ENCODE peak calls at places on chromosome 5, in nine cellular contexts. J is nucleus accumbens; O is NCI-H1092 treated with DMSO at 0.1 percent for 48 hours; G is iPS DF 19.7; Q is frontal cortex; Y is fibroblast of lung; U is cardiac muscle cell; D is CD8-positive, alpha-beta T cell; C is HEK293T. M is an unnamed sample.
A peak's percentile ranks its signal among the peaks of the same experiment; 100 is the strongest.

GRCh38 chr5:180499684-180500083 is 5.5 kb downstream of the CNOT6 start:
- DNase-seq in J (no peak), O (no peak), G (no peak), Q (no peak), Y (no peak), U (no peak), D (no peak), C (no peak), M (no peak)

GRCh38 chr5:121053055-121053985 is 589.2 kb downstream of the PRR16 start:
- DNase-seq in J (no peak), O (no peak), G (no peak), Q (no peak), Y (no peak), U (no peak), D (no peak), C (no peak), M (no peak)

GRCh38 chr5:179732412-179732917 is at the start of gene MAML1:
- DNase-seq in J (peak; percentile 100), O (peak; percentile 97), G (peak; percentile 98), Q (peak; percentile 98), Y (peak; percentile 100), U (peak; percentile 100), D (peak; percentile 99), C (peak; percentile 100), M (peak; percentile 100)

GRCh38 chr5:73564018-73564417 is 1.4 kb downstream of the ANKRA2 start:
- DNase-seq in J (no peak), O (no peak), G (no peak), Q (no peak), Y (no peak), U (peak; percentile 12), D (no peak), C (no peak), M (no peak)

GRCh38 chr5:145341842-145342241 is 493.3 kb downstream of the PRELID2 start:
- DNase-seq in J (no peak), O (no peak), G (no peak), Q (no peak), Y (no peak), U (peak; percentile 8), D (no peak), C (no peak), M (no peak)

GRCh38 chr5:137300411-137301240 is 198.5 kb downstream of the SPOCK1 start:
- DNase-seq in J (no peak), O (no peak), G (no peak), Q (no peak), Y (peak; percentile 85), U (peak; percentile 80), D (no peak), C (no peak), M (no peak)

GRCh38 chr5:57692582-57693487 is 210.2 kb upstream of the ACTBL2 start:
- DNase-seq in J (peak; percentile 68), O (no peak), G (peak; percentile 50), Q (peak; percentile 25), Y (peak; percentile 95), U (peak; percentile 94), D (no peak), C (peak; percentile 34), M (peak; percentile 41)

GRCh38 chr5:90438100-90438499 is 28.5 kb upstream of the CETN3 start:
- DNase-seq in J (no peak), O (no peak), G (no peak), Q (no peak), Y (peak; percentile 44), U (peak; percentile 26), D (no peak), C (no peak), M (no peak)

GRCh38 chr5:148457183-148457620 is 73.4 kb downstream of the FBXO38 start:
- DNase-seq in J (no peak), O (peak; percentile 1), G (no peak), Q (no peak), Y (no peak), U (no peak), D (no peak), C (no peak), M (no peak)

GRCh38 chr5:13816126-13816525 is 128.4 kb downstream of the DNAH5 start:
- DNase-seq in J (no peak), O (no peak), G (no peak), Q (no peak), Y (no peak), U (no peak), D (no peak), C (no peak), M (no peak)

GRCh38 chr5:176716320-176716719 is 69.0 kb downstream of the TSPAN17 start:
- DNase-seq in J (no peak), O (no peak), G (no peak), Q (peak; percentile 37), Y (peak; percentile 72), U (peak; percentile 81), D (no peak), C (no peak), M (no peak)

GRCh38 chr5:159971514-159971913 is 37.4 kb upstream of the TTC1 start:
- DNase-seq in J (no peak), O (no peak), G (no peak), Q (no peak), Y (no peak), U (no peak), D (no peak), C (no peak), M (no peak)

GRCh38 chr5:15383469-15383868 is 116.5 kb upstream of the FBXL7 start:
- DNase-seq in J (no peak), O (no peak), G (no peak), Q (peak; percentile 20), Y (peak; percentile 12), U (peak; percentile 25), D (no peak), C (no peak), M (no peak)

GRCh38 chr5:13866792-13867191 is 77.7 kb downstream of the DNAH5 start:
- DNase-seq in J (no peak), O (no peak), G (no peak), Q (no peak), Y (peak; percentile 37), U (peak; percentile 13), D (no peak), C (peak; percentile 28), M (peak; percentile 63)

GRCh38 chr5:154199263-154199662 is 8.7 kb downstream of the GALNT10 start:
- DNase-seq in J (no peak), O (no peak), G (no peak), Q (no peak), Y (no peak), U (no peak), D (no peak), C (no peak), M (no peak)

GRCh38 chr5:142109356-142110045 is 922 bp downstream of the NDFIP1 start:
- DNase-seq in J (no peak), O (no peak), G (no peak), Q (peak; percentile 37), Y (peak; percentile 31), U (peak; percentile 44), D (no peak), C (no peak), M (peak; percentile 9)

GRCh38 chr5:158549306-158549705 is 550.4 kb downstream of the EBF1 start:
- DNase-seq in J (no peak), O (no peak), G (no peak), Q (no peak), Y (no peak), U (no peak), D (no peak), C (no peak), M (no peak)

GRCh38 chr5:54995168-54995567 is 9.8 kb upstream of the ESM1 start:
- DNase-seq in J (no peak), O (no peak), G (no peak), Q (no peak), Y (no peak), U (no peak), D (no peak), C (no peak), M (no peak)

GRCh38 chr5:10828241-10828640 is 67.2 kb upstream of the DAP start:
- DNase-seq in J (no peak), O (no peak), G (no peak), Q (no peak), Y (peak; percentile 74), U (no peak), D (no peak), C (no peak), M (no peak)

GRCh38 chr5:65512170-65512937 is 30.6 kb upstream of the ADAMTS6 start:
- DNase-seq in J (no peak), O (no peak), G (no peak), Q (no peak), Y (peak; percentile 25), U (no peak), D (no peak), C (no peak), M (no peak)

GRCh38 chr5:76763136-76763535 is 47.2 kb downstream of the F2R start:
- DNase-seq in J (no peak), O (no peak), G (no peak), Q (no peak), Y (no peak), U (no peak), D (no peak), C (no peak), M (no peak)

GRCh38 chr5:39199335-39199734 is 20.0 kb downstream of the FYB1 start:
- DNase-seq in J (no peak), O (no peak), G (no peak), Q (no peak), Y (no peak), U (no peak), D (no peak), C (no peak), M (no peak)

GRCh38 chr5:43425965-43426364 is 13.8 kb upstream of the CCL28 start:
- DNase-seq in J (no peak), O (no peak), G (no peak), Q (no peak), Y (peak; percentile 98), U (peak; percentile 58), D (no peak), C (no peak), M (no peak)

GRCh38 chr5:142324377-142324870 is 397 bp downstream of the SPRY4 start:
- DNase-seq in J (no peak), O (no peak), G (no peak), Q (peak; percentile 40), Y (no peak), U (no peak), D (no peak), C (peak; percentile 50), M (no peak)

GRCh38 chr5:96256795-96257470 is 176.1 kb downstream of the PCSK1 start:
- DNase-seq in J (no peak), O (no peak), G (no peak), Q (no peak), Y (peak; percentile 97), U (peak; percentile 78), D (no peak), C (peak; percentile 11), M (no peak)

GRCh38 chr5:54832846-54833245 is 152.5 kb downstream of the ESM1 start:
- DNase-seq in J (no peak), O (no peak), G (no peak), Q (no peak), Y (peak; percentile 40), U (no peak), D (no peak), C (no peak), M (no peak)

GRCh38 chr5:107558951-107559350 is 111.8 kb downstream of the EFNA5 start:
- DNase-seq in J (no peak), O (no peak), G (no peak), Q (no peak), Y (no peak), U (no peak), D (no peak), C (no peak), M (no peak)

GRCh38 chr5:139964266-139964993 is 78.7 kb downstream of the NRG2 start:
- DNase-seq in J (no peak), O (no peak), G (no peak), Q (no peak), Y (no peak), U (no peak), D (no peak), C (no peak), M (no peak)

GRCh38 chr5:141680751-141681201 is 1.3 kb downstream of the ARAP3 start:
- DNase-seq in J (no peak), O (no peak), G (peak; percentile 98), Q (no peak), Y (peak; percentile 56), U (peak; percentile 74), D (no peak), C (no peak), M (peak; percentile 79)

GRCh38 chr5:139979518-139979917 is 63.6 kb downstream of the NRG2 start:
- DNase-seq in J (no peak), O (no peak), G (no peak), Q (no peak), Y (no peak), U (no peak), D (no peak), C (no peak), M (no peak)

GRCh38 chr5:174190073-174190675 is 144.7 kb downstream of the NSG2 start:
- DNase-seq in J (no peak), O (no peak), G (no peak), Q (no peak), Y (no peak), U (no peak), D (no peak), C (no peak), M (no peak)

M was measured in neuronal stem cell.